ENCODE peak calls at places on chromosomes 4 and X, in six cellular contexts. V is LoVo, U is fibroblast of lung, H is T follicular helper cell, S is SK-N-SH, Y is NCI-H1417 treated with DMSO at 0.1 percent for 48 hours. E is an unnamed sample.

GRCh38 chr4:82852751-82853053 is 38.3 kb downstream of the SEC31A start:
- DNase-seq in V (no peak), U (no peak), H (no peak), S (no peak), Y (no peak), E (no peak)

GRCh38 chr4:56007154-56007553 is 58.4 kb downstream of the CEP135 start:
- DNase-seq in V (no peak), U (no peak), H (no peak), S (no peak), Y (no peak), E (no peak)

GRCh38 chr4:8306511-8307021 is 37.0 kb downstream of the HTRA3 start:
- DNase-seq in V (no peak), U (no peak), H (no peak), S (no peak), Y (no peak), E (no peak)

GRCh38 chrX:12770440-12770839 is 20.8 kb upstream of the PRPS2 start:
- DNase-seq in V (peak), U (peak), H (no peak), S (peak), Y (peak), E (peak)

GRCh38 chrX:70979136-70979762 is 48.4 kb upstream of the SLC7A3 start:
- DNase-seq in V (peak), U (peak), H (no peak), S (peak), Y (no peak), E (no peak)

GRCh38 chrX:49053223-49054072 is 5.4 kb upstream of the CCDC120 start:
- DNase-seq in V (peak), U (peak), H (peak), S (peak), Y (no peak), E (no peak)

GRCh38 chr4:86816463-86817107 is 32.6 kb downstream of the SLC10A6 start:
- DNase-seq in V (no peak), U (peak), H (no peak), S (peak), Y (no peak), E (no peak)

GRCh38 chrX:110444996-110445395 is 86.3 kb downstream of the RTL9 start:
- DNase-seq in V (no peak), U (no peak), H (no peak), S (no peak), Y (no peak), E (no peak)

GRCh38 chr4:44194365-44194764 is 254.2 kb downstream of the KCTD8 start:
- DNase-seq in V (no peak), U (peak), H (no peak), S (no peak), Y (no peak), E (no peak)

GRCh38 chrX:131729295-131729694 is 185.4 kb downstream of the OR13H1 start:
- DNase-seq in V (no peak), U (no peak), H (peak), S (peak), Y (peak), E (no peak)

GRCh38 chr4:102759835-102760644 is 728 bp downstream of the MANBA start:
- DNase-seq in V (no peak), U (peak), H (peak), S (no peak), Y (no peak), E (no peak)

GRCh38 chr4:55038176-55038890 is 87.1 kb downstream of the KDR start:
- DNase-seq in V (no peak), U (peak), H (no peak), S (no peak), Y (no peak), E (no peak)

GRCh38 chr4:26576171-26576829 is 7.6 kb upstream of the TBC1D19 start:
- DNase-seq in V (no peak), U (peak), H (no peak), S (no peak), Y (no peak), E (no peak)

GRCh38 chr4:82801910-82802521 is 3.4 kb upstream of the SCD5 start:
- DNase-seq in V (peak), U (peak), H (no peak), S (peak), Y (no peak), E (no peak)

GRCh38 chr4:100721077-100721476 is 203.3 kb upstream of the EMCN start:
- DNase-seq in V (no peak), U (no peak), H (no peak), S (no peak), Y (no peak), E (no peak)

GRCh38 chr4:53755656-53756055 is 164.4 kb upstream of the LNX1 start:
- DNase-seq in V (no peak), U (no peak), H (no peak), S (no peak), Y (no peak), E (no peak)

GRCh38 chr4:13452927-13453579 is 31.1 kb downstream of the RAB28 start:
- DNase-seq in V (no peak), U (no peak), H (no peak), S (no peak), Y (no peak), E (no peak)

GRCh38 chrX:71378752-71379151 is 12.6 kb downstream of the TAF1 start:
- DNase-seq in V (no peak), U (no peak), H (no peak), S (no peak), Y (no peak), E (no peak)

GRCh38 chr4:5224340-5224739 is 173.1 kb downstream of the STK32B start:
- DNase-seq in V (no peak), U (no peak), H (no peak), S (no peak), Y (no peak), E (no peak)

GRCh38 chr4:2318476-2318875 is 56.6 kb upstream of the MXD4 start:
- DNase-seq in V (no peak), U (no peak), H (no peak), S (no peak), Y (no peak), E (no peak)

GRCh38 chr4:168791376-168791775 is 218.7 kb downstream of the CBR4 start:
- DNase-seq in V (no peak), U (no peak), H (no peak), S (no peak), Y (no peak), E (no peak)

GRCh38 chrX:106481341-106481740 is 130.4 kb upstream of the RADX start:
- DNase-seq in V (peak), U (peak), H (no peak), S (peak), Y (peak), E (peak)

GRCh38 chrX:51743179-51743957 is at the start of gene GSPT2:
- DNase-seq in V (no peak), U (peak), H (peak), S (peak), Y (peak), E (no peak)

GRCh38 chr4:150242820-150243458 is 164.7 kb downstream of the DCLK2 start:
- DNase-seq in V (peak), U (peak), H (no peak), S (peak), Y (no peak), E (no peak)

GRCh38 chr4:26458104-26458503 is 32.2 kb downstream of the CCKAR start:
- DNase-seq in V (no peak), U (peak), H (no peak), S (no peak), Y (no peak), E (no peak)

GRCh38 chrX:331145-331771 is 12.7 kb upstream of the GTPBP6 start:
- DNase-seq in V (no peak), U (peak), H (no peak), S (peak), Y (no peak), E (no peak)

GRCh38 chr4:88350786-88351185 is 27.9 kb upstream of the HERC6 start:
- DNase-seq in V (no peak), U (no peak), H (no peak), S (no peak), Y (no peak), E (no peak)

GRCh38 chr4:47482326-47482725 is 2.7 kb upstream of the ATP10D start:
- DNase-seq in V (no peak), U (peak), H (no peak), S (no peak), Y (no peak), E (no peak)

GRCh38 chr4:7703669-7704068 is 236.0 kb downstream of the AFAP1 start:
- DNase-seq in V (no peak), U (no peak), H (no peak), S (no peak), Y (no peak), E (no peak)

GRCh38 chrX:103531002-103531401 is 11.7 kb upstream of the RAB40A start:
- DNase-seq in V (no peak), U (peak), H (no peak), S (no peak), Y (no peak), E (no peak)

GRCh38 chr4:19327364-19327763 is 924.3 kb upstream of the SLIT2 start:
- DNase-seq in V (no peak), U (no peak), H (no peak), S (no peak), Y (no peak), E (no peak)